ENCODE peak calls at places on chromosomes 2 and 18, in six cellular contexts. One of them, this sample, is unnamed.

GRCh38 chr2:147297820-147298219 is 547.0 kb upstream of the ACVR2A start:
- DNase-seq in H9: no peak
- DNase-seq in mesenchymal stem cell: no peak
- DNase-seq in neuronal stem cell: no peak
- DNase-seq in IMR-90: no peak
- DNase-seq in H1: no peak
- DNase-seq in this sample: no peak

GRCh38 chr2:177489719-177490301 is 97.2 kb downstream of the AGPS start:
- DNase-seq in H9: no peak
- DNase-seq in mesenchymal stem cell: peak; percentile 49
- DNase-seq in neuronal stem cell: peak; percentile 14
- DNase-seq in IMR-90: peak; percentile 49
- DNase-seq in H1: no peak
- DNase-seq in this sample: peak; percentile 55

GRCh38 chr2:109440507-109441156 is 173.1 kb downstream of the SEPTIN10 start:
- DNase-seq in H9: no peak
- DNase-seq in mesenchymal stem cell: peak; percentile 40
- DNase-seq in neuronal stem cell: no peak
- DNase-seq in IMR-90: no peak
- DNase-seq in H1: no peak
- DNase-seq in this sample: no peak

GRCh38 chr2:217756375-217757107 is 246.3 kb downstream of the TNS1 start:
- DNase-seq in H9: peak; percentile 91
- DNase-seq in mesenchymal stem cell: peak; percentile 63
- DNase-seq in neuronal stem cell: peak; percentile 77
- DNase-seq in IMR-90: peak; percentile 64
- DNase-seq in H1: peak; percentile 79
- DNase-seq in this sample: peak; percentile 83

GRCh38 chr2:179129574-179130238 is 79.8 kb upstream of the CCDC141 start:
- DNase-seq in H9: no peak
- DNase-seq in mesenchymal stem cell: peak; percentile 10
- DNase-seq in neuronal stem cell: no peak
- DNase-seq in IMR-90: peak; percentile 10
- DNase-seq in H1: no peak
- DNase-seq in this sample: peak; percentile 4

GRCh38 chr2:133972786-133973185 is 281.1 kb upstream of the MGAT5 start:
- DNase-seq in H9: no peak
- DNase-seq in mesenchymal stem cell: no peak
- DNase-seq in neuronal stem cell: no peak
- DNase-seq in IMR-90: peak; percentile 70
- DNase-seq in H1: no peak
- DNase-seq in this sample: no peak

GRCh38 chr2:19456695-19457094 is 98.3 kb upstream of the OSR1 start:
- DNase-seq in H9: no peak
- DNase-seq in mesenchymal stem cell: no peak
- DNase-seq in neuronal stem cell: no peak
- DNase-seq in IMR-90: no peak
- DNase-seq in H1: no peak
- DNase-seq in this sample: no peak

GRCh38 chr18:23827681-23828080 is 138.4 kb downstream of the LAMA3 start:
- DNase-seq in H9: no peak
- DNase-seq in mesenchymal stem cell: no peak
- DNase-seq in neuronal stem cell: no peak
- DNase-seq in IMR-90: no peak
- DNase-seq in H1: no peak
- DNase-seq in this sample: no peak

GRCh38 chr2:96212336-96212735 is 3.7 kb upstream of the STARD7 start:
- DNase-seq in H9: no peak
- DNase-seq in mesenchymal stem cell: no peak
- DNase-seq in neuronal stem cell: no peak
- DNase-seq in IMR-90: no peak
- DNase-seq in H1: no peak
- DNase-seq in this sample: no peak

GRCh38 chr2:26185304-26185928 is 12.5 kb downstream of the GAREM2 start:
- DNase-seq in H9: no peak
- DNase-seq in mesenchymal stem cell: no peak
- DNase-seq in neuronal stem cell: no peak
- DNase-seq in IMR-90: no peak
- DNase-seq in H1: no peak
- DNase-seq in this sample: no peak

GRCh38 chr18:74493689-74494088 is 2.5 kb upstream of the CNDP2 start:
- DNase-seq in H9: peak; percentile 65
- DNase-seq in mesenchymal stem cell: peak; percentile 65
- DNase-seq in neuronal stem cell: peak; percentile 47
- DNase-seq in IMR-90: peak; percentile 55
- DNase-seq in H1: no peak
- DNase-seq in this sample: peak; percentile 82

GRCh38 chr2:136057023-136057801 is 60.7 kb downstream of the CXCR4 start:
- DNase-seq in H9: no peak
- DNase-seq in mesenchymal stem cell: no peak
- DNase-seq in neuronal stem cell: no peak
- DNase-seq in IMR-90: no peak
- DNase-seq in H1: no peak
- DNase-seq in this sample: no peak

GRCh38 chr18:32768646-32769206 is 4.1 kb downstream of the KLHL14 start:
- DNase-seq in H9: no peak
- DNase-seq in mesenchymal stem cell: peak; percentile 29
- DNase-seq in neuronal stem cell: no peak
- DNase-seq in IMR-90: no peak
- DNase-seq in H1: no peak
- DNase-seq in this sample: no peak

DNA sequence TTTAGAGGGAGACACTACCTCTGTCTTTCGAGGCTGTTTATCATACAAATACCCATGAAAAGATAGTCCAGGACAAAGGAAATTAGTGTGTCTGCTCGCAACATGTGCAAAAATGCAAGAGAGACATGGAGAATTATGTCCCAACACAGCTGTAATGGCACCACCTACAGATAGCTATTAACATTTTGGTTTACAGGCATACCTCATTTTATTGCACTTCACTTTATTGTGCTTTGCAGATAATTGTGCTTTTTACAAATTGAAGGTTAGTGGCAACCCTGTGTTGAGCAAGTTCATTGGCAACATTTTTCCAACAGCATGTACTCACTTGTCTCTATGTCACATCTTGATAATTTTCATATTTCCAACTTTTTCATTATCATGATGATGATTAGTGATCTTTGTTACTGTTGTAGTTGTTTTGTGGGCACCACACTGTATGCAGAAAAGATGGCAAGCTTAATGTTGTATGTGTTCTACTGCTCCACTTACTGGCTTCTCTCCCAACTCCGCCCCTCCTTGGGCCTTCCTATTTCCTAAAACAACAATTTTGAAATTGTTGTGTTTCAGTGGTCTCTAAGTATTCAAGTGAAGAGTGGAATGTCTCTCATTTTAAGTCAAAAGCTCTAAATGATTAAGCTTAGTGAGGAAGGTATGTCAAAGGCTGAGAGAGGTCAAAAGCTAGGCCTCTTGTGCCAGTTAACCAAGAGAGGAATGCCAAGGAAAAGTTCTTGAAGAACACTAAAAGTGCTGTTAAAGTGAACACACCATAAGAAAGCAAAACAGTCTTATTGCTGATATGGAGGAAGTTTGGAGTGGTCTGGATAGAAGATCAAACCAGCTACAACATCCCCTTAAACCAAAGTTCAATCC is 52.0 kb downstream of the ANKRD12 start:
- DNase-seq in H9: no peak
- DNase-seq in mesenchymal stem cell: no peak
- DNase-seq in neuronal stem cell: no peak
- DNase-seq in IMR-90: no peak
- DNase-seq in H1: no peak
- DNase-seq in this sample: no peak
- H2BK15ac ChIP-seq in H9: no peak overlapping the region
- H2BK15ac ChIP-seq in mesenchymal stem cell: no peak overlapping the region
- H2BK15ac ChIP-seq in neuronal stem cell: no peak overlapping the region
- H2BK15ac ChIP-seq in IMR-90: no peak overlapping the region
- H2BK15ac ChIP-seq in H1: no peak overlapping the region
- H2BK15ac ChIP-seq in this sample: no peak overlapping the region

DNA sequence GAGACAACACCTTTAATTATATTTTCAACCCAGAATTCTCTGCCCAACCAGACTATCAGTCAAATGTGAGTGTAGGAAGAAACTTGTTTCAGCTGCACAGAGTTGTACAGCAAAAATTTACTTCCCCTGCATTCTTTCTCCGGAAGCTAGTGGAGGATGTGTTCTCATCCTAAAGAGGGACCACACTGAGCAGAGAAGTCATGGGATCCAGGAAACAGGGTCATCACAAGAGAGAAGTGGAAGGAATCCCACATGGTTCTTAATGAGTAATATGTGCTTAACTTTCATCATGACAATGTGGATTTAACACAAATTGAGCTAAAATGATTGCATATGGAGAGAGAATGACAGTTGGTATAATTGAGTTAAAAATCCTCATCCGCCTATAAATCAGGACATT is 78.2 kb downstream of the INPP4A start:
- DNase-seq in H9: no peak
- DNase-seq in mesenchymal stem cell: peak; percentile 40
- DNase-seq in neuronal stem cell: no peak
- DNase-seq in IMR-90: peak; percentile 31
- DNase-seq in H1: no peak
- DNase-seq in this sample: no peak
- H2BK15ac ChIP-seq in H9: no peak overlapping the region
- H2BK15ac ChIP-seq in mesenchymal stem cell: no peak overlapping the region
- H2BK15ac ChIP-seq in neuronal stem cell: no peak overlapping the region
- H2BK15ac ChIP-seq in IMR-90: no peak overlapping the region
- H2BK15ac ChIP-seq in H1: no peak overlapping the region
- H2BK15ac ChIP-seq in this sample: no peak overlapping the region

GRCh38 chr2:63743170-63743975 is 98.3 kb upstream of the UGP2 start:
- DNase-seq in H9: no peak
- DNase-seq in mesenchymal stem cell: no peak
- DNase-seq in neuronal stem cell: no peak
- DNase-seq in IMR-90: no peak
- DNase-seq in H1: no peak
- DNase-seq in this sample: no peak
- H2BK15ac ChIP-seq in H9: no peak overlapping the region
- H2BK15ac ChIP-seq in mesenchymal stem cell: no peak overlapping the region
- H2BK15ac ChIP-seq in neuronal stem cell: no peak overlapping the region
- H2BK15ac ChIP-seq in IMR-90: no peak overlapping the region
- H2BK15ac ChIP-seq in H1: no peak overlapping the region
- H2BK15ac ChIP-seq in this sample: no peak overlapping the region

DNA sequence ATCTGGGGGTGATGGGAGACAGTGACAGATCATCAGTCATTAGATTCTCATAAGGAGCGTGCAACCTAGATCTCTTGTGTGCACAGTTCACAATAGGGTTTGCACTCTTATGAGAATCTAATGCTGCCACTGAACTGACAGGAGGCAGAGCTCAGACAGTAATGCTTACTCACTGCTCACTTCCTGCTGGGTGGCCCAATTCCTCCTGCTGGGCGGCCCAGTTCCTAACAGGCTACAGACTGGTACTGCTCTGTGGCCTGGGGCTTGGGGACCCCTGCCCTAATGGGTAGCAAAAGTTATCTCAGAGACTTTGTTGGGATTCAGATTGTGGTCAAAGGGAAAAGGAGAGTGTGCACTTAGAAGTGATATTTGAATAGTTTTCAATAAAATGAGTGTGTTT is 840.1 kb upstream of the ID2 start:
- DNase-seq in H9: no peak
- DNase-seq in mesenchymal stem cell: peak; percentile 21
- DNase-seq in neuronal stem cell: no peak
- DNase-seq in IMR-90: no peak
- DNase-seq in H1: no peak
- DNase-seq in this sample: no peak
- H2BK15ac ChIP-seq in H9: no peak overlapping the region
- H2BK15ac ChIP-seq in mesenchymal stem cell: no peak overlapping the region
- H2BK15ac ChIP-seq in neuronal stem cell: no peak overlapping the region
- H2BK15ac ChIP-seq in IMR-90: no peak overlapping the region
- H2BK15ac ChIP-seq in H1: no peak overlapping the region
- H2BK15ac ChIP-seq in this sample: no peak overlapping the region

GRCh38 chr2:64645014-64645418 is 8.7 kb downstream of the SERTAD2 start:
- DNase-seq in H9: peak; percentile 91
- DNase-seq in mesenchymal stem cell: peak; percentile 88
- DNase-seq in neuronal stem cell: peak; percentile 80
- DNase-seq in IMR-90: peak; percentile 68
- DNase-seq in H1: no peak
- DNase-seq in this sample: peak; percentile 96
- H2BK15ac ChIP-seq in H9: no peak overlapping the region
- H2BK15ac ChIP-seq in mesenchymal stem cell: no peak overlapping the region
- H2BK15ac ChIP-seq in neuronal stem cell: no peak overlapping the region
- H2BK15ac ChIP-seq in IMR-90: no peak overlapping the region
- H2BK15ac ChIP-seq in H1: no peak overlapping the region
- H2BK15ac ChIP-seq in this sample: no peak overlapping the region

GRCh38 chr2:229856416-229856815 is 65.4 kb downstream of the TRIP12 start:
- DNase-seq in H9: no peak
- DNase-seq in mesenchymal stem cell: no peak
- DNase-seq in neuronal stem cell: no peak
- DNase-seq in IMR-90: no peak
- DNase-seq in H1: no peak
- DNase-seq in this sample: no peak
- H2BK15ac ChIP-seq in H9: no peak overlapping the region
- H2BK15ac ChIP-seq in mesenchymal stem cell: no peak overlapping the region
- H2BK15ac ChIP-seq in neuronal stem cell: no peak overlapping the region
- H2BK15ac ChIP-seq in IMR-90: no peak overlapping the region
- H2BK15ac ChIP-seq in H1: no peak overlapping the region
- H2BK15ac ChIP-seq in this sample: no peak overlapping the region

DNA sequence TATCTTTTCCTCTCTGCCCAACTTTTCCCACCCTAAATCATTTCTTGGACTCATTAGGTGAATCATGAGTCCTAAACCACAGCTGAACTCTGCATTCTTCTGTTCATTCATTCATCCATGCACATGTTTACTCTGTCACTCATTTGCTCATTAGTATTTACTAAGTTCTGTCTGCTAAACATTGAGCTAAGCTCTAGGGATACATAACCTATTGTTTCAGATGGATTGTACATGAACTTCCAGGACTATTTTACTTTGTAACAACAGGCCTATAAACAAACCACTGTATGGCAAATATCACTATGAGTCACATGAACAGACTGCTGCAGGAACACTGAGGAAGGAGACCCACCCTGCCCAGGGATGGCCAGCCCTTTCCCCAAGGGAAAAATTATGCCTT is 14.6 kb upstream of the DYNC2LI1 start:
- DNase-seq in H9: no peak
- DNase-seq in mesenchymal stem cell: peak; percentile 82
- DNase-seq in neuronal stem cell: no peak
- DNase-seq in IMR-90: peak; percentile 73
- DNase-seq in H1: no peak
- DNase-seq in this sample: no peak
- H2BK15ac ChIP-seq in H9: no peak overlapping the region
- H2BK15ac ChIP-seq in mesenchymal stem cell: no peak overlapping the region
- H2BK15ac ChIP-seq in neuronal stem cell: no peak overlapping the region
- H2BK15ac ChIP-seq in IMR-90: no peak overlapping the region
- H2BK15ac ChIP-seq in H1: no peak overlapping the region
- H2BK15ac ChIP-seq in this sample: no peak overlapping the region

This sample was measured in mesendoderm.